ENCODE peak calls at places on chromosome 9, in ten cellular contexts. One of them, this sample, is unnamed.

GRCh38 chr9:113661074-113661473 is 197.5 kb downstream of the RGS3 start:
- DNase-seq in ureter: no peak
- DNase-seq in stimulated activated CD8-positive, alpha-beta memory T cell treated with anti-CD3 and anti-CD28 coated beads, Interleukin-15, amount 100 ng/mL, for 24 hours: no peak
- DNase-seq in mesenchymal stem cell: no peak
- DNase-seq in T-helper 1 cell: no peak
- DNase-seq in stimulated activated CD4-positive, alpha-beta T cell treated with anti-CD3 and anti-CD28 coated beads, Interleukin-1b, Interleukin-23, amount 100 ng/mL, for 48 hours: no peak
- DNase-seq in hippocampal formation: no peak
- DNase-seq in astrocyte of the hippocampus: no peak
- DNase-seq in activated CD8-positive, alpha-beta memory T cell treated with anti-CD3 and anti-CD28 coated beads for 4 hours: no peak
- DNase-seq in ELF-1: no peak
- DNase-seq in this sample: no peak

GRCh38 chr9:78089111-78089510 is 57.5 kb upstream of the GNAQ start:
- DNase-seq in ureter: no peak
- DNase-seq in stimulated activated CD8-positive, alpha-beta memory T cell treated with anti-CD3 and anti-CD28 coated beads, Interleukin-15, amount 100 ng/mL, for 24 hours: no peak
- DNase-seq in mesenchymal stem cell: no peak
- DNase-seq in T-helper 1 cell: no peak
- DNase-seq in stimulated activated CD4-positive, alpha-beta T cell treated with anti-CD3 and anti-CD28 coated beads, Interleukin-1b, Interleukin-23, amount 100 ng/mL, for 48 hours: no peak
- DNase-seq in hippocampal formation: no peak
- DNase-seq in astrocyte of the hippocampus: no peak
- DNase-seq in activated CD8-positive, alpha-beta memory T cell treated with anti-CD3 and anti-CD28 coated beads for 4 hours: no peak
- DNase-seq in ELF-1: no peak
- DNase-seq in this sample: no peak

GRCh38 chr9:38008168-38009034 is 60.6 kb downstream of the SHB start:
- DNase-seq in ureter: peak
- DNase-seq in stimulated activated CD8-positive, alpha-beta memory T cell treated with anti-CD3 and anti-CD28 coated beads, Interleukin-15, amount 100 ng/mL, for 24 hours: peak
- DNase-seq in mesenchymal stem cell: peak
- DNase-seq in T-helper 1 cell: no peak
- DNase-seq in stimulated activated CD4-positive, alpha-beta T cell treated with anti-CD3 and anti-CD28 coated beads, Interleukin-1b, Interleukin-23, amount 100 ng/mL, for 48 hours: peak
- DNase-seq in hippocampal formation: no peak
- DNase-seq in astrocyte of the hippocampus: peak
- DNase-seq in activated CD8-positive, alpha-beta memory T cell treated with anti-CD3 and anti-CD28 coated beads for 4 hours: peak
- DNase-seq in ELF-1: peak
- DNase-seq in this sample: peak

GRCh38 chr9:132742821-132743311 is 72.6 kb downstream of the GTF3C4 start:
- DNase-seq in ureter: no peak
- DNase-seq in stimulated activated CD8-positive, alpha-beta memory T cell treated with anti-CD3 and anti-CD28 coated beads, Interleukin-15, amount 100 ng/mL, for 24 hours: no peak
- DNase-seq in mesenchymal stem cell: no peak
- DNase-seq in T-helper 1 cell: no peak
- DNase-seq in stimulated activated CD4-positive, alpha-beta T cell treated with anti-CD3 and anti-CD28 coated beads, Interleukin-1b, Interleukin-23, amount 100 ng/mL, for 48 hours: no peak
- DNase-seq in hippocampal formation: no peak
- DNase-seq in astrocyte of the hippocampus: no peak
- DNase-seq in activated CD8-positive, alpha-beta memory T cell treated with anti-CD3 and anti-CD28 coated beads for 4 hours: no peak
- DNase-seq in ELF-1: no peak
- DNase-seq in this sample: peak

GRCh38 chr9:33934188-33934878 is 114.4 kb downstream of the UBAP2 start:
- DNase-seq in ureter: no peak
- DNase-seq in stimulated activated CD8-positive, alpha-beta memory T cell treated with anti-CD3 and anti-CD28 coated beads, Interleukin-15, amount 100 ng/mL, for 24 hours: no peak
- DNase-seq in mesenchymal stem cell: no peak
- DNase-seq in T-helper 1 cell: no peak
- DNase-seq in stimulated activated CD4-positive, alpha-beta T cell treated with anti-CD3 and anti-CD28 coated beads, Interleukin-1b, Interleukin-23, amount 100 ng/mL, for 48 hours: no peak
- DNase-seq in hippocampal formation: no peak
- DNase-seq in astrocyte of the hippocampus: no peak
- DNase-seq in activated CD8-positive, alpha-beta memory T cell treated with anti-CD3 and anti-CD28 coated beads for 4 hours: no peak
- DNase-seq in ELF-1: no peak
- DNase-seq in this sample: no peak

GRCh38 chr9:118418887-118419620 is 714.9 kb downstream of the TLR4 start:
- DNase-seq in ureter: no peak
- DNase-seq in stimulated activated CD8-positive, alpha-beta memory T cell treated with anti-CD3 and anti-CD28 coated beads, Interleukin-15, amount 100 ng/mL, for 24 hours: no peak
- DNase-seq in mesenchymal stem cell: peak
- DNase-seq in T-helper 1 cell: no peak
- DNase-seq in stimulated activated CD4-positive, alpha-beta T cell treated with anti-CD3 and anti-CD28 coated beads, Interleukin-1b, Interleukin-23, amount 100 ng/mL, for 48 hours: no peak
- DNase-seq in hippocampal formation: no peak
- DNase-seq in astrocyte of the hippocampus: peak
- DNase-seq in activated CD8-positive, alpha-beta memory T cell treated with anti-CD3 and anti-CD28 coated beads for 4 hours: no peak
- DNase-seq in ELF-1: no peak
- DNase-seq in this sample: no peak

GRCh38 chr9:137486141-137486490 is 27.0 kb upstream of the NSMF start:
- DNase-seq in ureter: no peak
- DNase-seq in stimulated activated CD8-positive, alpha-beta memory T cell treated with anti-CD3 and anti-CD28 coated beads, Interleukin-15, amount 100 ng/mL, for 24 hours: no peak
- DNase-seq in mesenchymal stem cell: no peak
- DNase-seq in T-helper 1 cell: no peak
- DNase-seq in stimulated activated CD4-positive, alpha-beta T cell treated with anti-CD3 and anti-CD28 coated beads, Interleukin-1b, Interleukin-23, amount 100 ng/mL, for 48 hours: no peak
- DNase-seq in hippocampal formation: no peak
- DNase-seq in astrocyte of the hippocampus: no peak
- DNase-seq in activated CD8-positive, alpha-beta memory T cell treated with anti-CD3 and anti-CD28 coated beads for 4 hours: no peak
- DNase-seq in ELF-1: no peak
- DNase-seq in this sample: no peak

GRCh38 chr9:34252016-34252415 is 73.2 kb downstream of the UBAP1 start:
- DNase-seq in ureter: no peak
- DNase-seq in stimulated activated CD8-positive, alpha-beta memory T cell treated with anti-CD3 and anti-CD28 coated beads, Interleukin-15, amount 100 ng/mL, for 24 hours: no peak
- DNase-seq in mesenchymal stem cell: no peak
- DNase-seq in T-helper 1 cell: no peak
- DNase-seq in stimulated activated CD4-positive, alpha-beta T cell treated with anti-CD3 and anti-CD28 coated beads, Interleukin-1b, Interleukin-23, amount 100 ng/mL, for 48 hours: no peak
- DNase-seq in hippocampal formation: no peak
- DNase-seq in astrocyte of the hippocampus: peak
- DNase-seq in activated CD8-positive, alpha-beta memory T cell treated with anti-CD3 and anti-CD28 coated beads for 4 hours: no peak
- DNase-seq in ELF-1: no peak
- DNase-seq in this sample: no peak

GRCh38 chr9:126605792-126606482 is 7.8 kb upstream of the LMX1B start:
- DNase-seq in ureter: no peak
- DNase-seq in stimulated activated CD8-positive, alpha-beta memory T cell treated with anti-CD3 and anti-CD28 coated beads, Interleukin-15, amount 100 ng/mL, for 24 hours: no peak
- DNase-seq in mesenchymal stem cell: no peak
- DNase-seq in T-helper 1 cell: no peak
- DNase-seq in stimulated activated CD4-positive, alpha-beta T cell treated with anti-CD3 and anti-CD28 coated beads, Interleukin-1b, Interleukin-23, amount 100 ng/mL, for 48 hours: no peak
- DNase-seq in hippocampal formation: no peak
- DNase-seq in astrocyte of the hippocampus: no peak
- DNase-seq in activated CD8-positive, alpha-beta memory T cell treated with anti-CD3 and anti-CD28 coated beads for 4 hours: no peak
- DNase-seq in ELF-1: no peak
- DNase-seq in this sample: no peak

GRCh38 chr9:116340270-116340669 is 186.7 kb downstream of the PAPPA start:
- DNase-seq in ureter: no peak
- DNase-seq in stimulated activated CD8-positive, alpha-beta memory T cell treated with anti-CD3 and anti-CD28 coated beads, Interleukin-15, amount 100 ng/mL, for 24 hours: no peak
- DNase-seq in mesenchymal stem cell: no peak
- DNase-seq in T-helper 1 cell: no peak
- DNase-seq in stimulated activated CD4-positive, alpha-beta T cell treated with anti-CD3 and anti-CD28 coated beads, Interleukin-1b, Interleukin-23, amount 100 ng/mL, for 48 hours: no peak
- DNase-seq in hippocampal formation: no peak
- DNase-seq in astrocyte of the hippocampus: no peak
- DNase-seq in activated CD8-positive, alpha-beta memory T cell treated with anti-CD3 and anti-CD28 coated beads for 4 hours: no peak
- DNase-seq in ELF-1: no peak
- DNase-seq in this sample: no peak

GRCh38 chr9:87793292-87793691 is 67.4 kb downstream of the CTSL start:
- DNase-seq in ureter: no peak
- DNase-seq in stimulated activated CD8-positive, alpha-beta memory T cell treated with anti-CD3 and anti-CD28 coated beads, Interleukin-15, amount 100 ng/mL, for 24 hours: no peak
- DNase-seq in mesenchymal stem cell: peak
- DNase-seq in T-helper 1 cell: no peak
- DNase-seq in stimulated activated CD4-positive, alpha-beta T cell treated with anti-CD3 and anti-CD28 coated beads, Interleukin-1b, Interleukin-23, amount 100 ng/mL, for 48 hours: no peak
- DNase-seq in hippocampal formation: peak
- DNase-seq in astrocyte of the hippocampus: peak
- DNase-seq in activated CD8-positive, alpha-beta memory T cell treated with anti-CD3 and anti-CD28 coated beads for 4 hours: no peak
- DNase-seq in ELF-1: no peak
- DNase-seq in this sample: no peak

GRCh38 chr9:3850083-3850482 is 324.3 kb upstream of the RFX3 start:
- DNase-seq in ureter: no peak
- DNase-seq in stimulated activated CD8-positive, alpha-beta memory T cell treated with anti-CD3 and anti-CD28 coated beads, Interleukin-15, amount 100 ng/mL, for 24 hours: no peak
- DNase-seq in mesenchymal stem cell: no peak
- DNase-seq in T-helper 1 cell: no peak
- DNase-seq in stimulated activated CD4-positive, alpha-beta T cell treated with anti-CD3 and anti-CD28 coated beads, Interleukin-1b, Interleukin-23, amount 100 ng/mL, for 48 hours: no peak
- DNase-seq in hippocampal formation: no peak
- DNase-seq in astrocyte of the hippocampus: no peak
- DNase-seq in activated CD8-positive, alpha-beta memory T cell treated with anti-CD3 and anti-CD28 coated beads for 4 hours: no peak
- DNase-seq in ELF-1: no peak
- DNase-seq in this sample: no peak

GRCh38 chr9:6910032-6910431 is 152.3 kb downstream of the KDM4C start:
- DNase-seq in ureter: no peak
- DNase-seq in stimulated activated CD8-positive, alpha-beta memory T cell treated with anti-CD3 and anti-CD28 coated beads, Interleukin-15, amount 100 ng/mL, for 24 hours: no peak
- DNase-seq in mesenchymal stem cell: peak
- DNase-seq in T-helper 1 cell: no peak
- DNase-seq in stimulated activated CD4-positive, alpha-beta T cell treated with anti-CD3 and anti-CD28 coated beads, Interleukin-1b, Interleukin-23, amount 100 ng/mL, for 48 hours: no peak
- DNase-seq in hippocampal formation: no peak
- DNase-seq in astrocyte of the hippocampus: peak
- DNase-seq in activated CD8-positive, alpha-beta memory T cell treated with anti-CD3 and anti-CD28 coated beads for 4 hours: no peak
- DNase-seq in ELF-1: no peak
- DNase-seq in this sample: no peak

GRCh38 chr9:115969096-115969495 is 184.5 kb upstream of the PAPPA start:
- DNase-seq in ureter: no peak
- DNase-seq in stimulated activated CD8-positive, alpha-beta memory T cell treated with anti-CD3 and anti-CD28 coated beads, Interleukin-15, amount 100 ng/mL, for 24 hours: no peak
- DNase-seq in mesenchymal stem cell: no peak
- DNase-seq in T-helper 1 cell: no peak
- DNase-seq in stimulated activated CD4-positive, alpha-beta T cell treated with anti-CD3 and anti-CD28 coated beads, Interleukin-1b, Interleukin-23, amount 100 ng/mL, for 48 hours: no peak
- DNase-seq in hippocampal formation: no peak
- DNase-seq in astrocyte of the hippocampus: no peak
- DNase-seq in activated CD8-positive, alpha-beta memory T cell treated with anti-CD3 and anti-CD28 coated beads for 4 hours: no peak
- DNase-seq in ELF-1: no peak
- DNase-seq in this sample: no peak

GRCh38 chr9:124708633-124709032 is 62.5 kb downstream of the NR6A1 start:
- DNase-seq in ureter: no peak
- DNase-seq in stimulated activated CD8-positive, alpha-beta memory T cell treated with anti-CD3 and anti-CD28 coated beads, Interleukin-15, amount 100 ng/mL, for 24 hours: no peak
- DNase-seq in mesenchymal stem cell: peak
- DNase-seq in T-helper 1 cell: no peak
- DNase-seq in stimulated activated CD4-positive, alpha-beta T cell treated with anti-CD3 and anti-CD28 coated beads, Interleukin-1b, Interleukin-23, amount 100 ng/mL, for 48 hours: no peak
- DNase-seq in hippocampal formation: no peak
- DNase-seq in astrocyte of the hippocampus: peak
- DNase-seq in activated CD8-positive, alpha-beta memory T cell treated with anti-CD3 and anti-CD28 coated beads for 4 hours: no peak
- DNase-seq in ELF-1: peak
- DNase-seq in this sample: no peak